ENCODE peak calls at places on chromosomes 7 and 10, in six cellular contexts. E, V, X, C, N and R are unnamed samples.

GRCh38 chr10:124224331-124225028 is 131.1 kb upstream of the CHST15 start:
- DNase-seq in E (no peak), V (no peak), X (no peak), C (no peak), N (no peak), R (no peak)

GRCh38 chr10:91190876-91191580 is 29.4 kb upstream of the PCGF5 start:
- DNase-seq in E (no peak), V (no peak), X (no peak), C (no peak), N (no peak), R (no peak)

GRCh38 chr7:132469264-132469663 is 107.0 kb downstream of the PLXNA4 start:
- DNase-seq in E (no peak), V (no peak), X (no peak), C (no peak), N (no peak), R (no peak)

GRCh38 chr7:142412551-142413193 is 154.8 kb upstream of the PRSS58 start:
- DNase-seq in E (no peak), V (peak; percentile 23), X (no peak), C (no peak), N (peak; percentile 55), R (peak; percentile 59)

GRCh38 chr7:134651991-134652390 is 5.3 kb downstream of the BPGM start:
- DNase-seq in E (no peak), V (no peak), X (no peak), C (no peak), N (no peak), R (no peak)

GRCh38 chr10:126476256-126476655 is 88.0 kb upstream of the ADAM12 start:
- DNase-seq in E (no peak), V (no peak), X (no peak), C (no peak), N (peak; percentile 26), R (no peak)

GRCh38 chr7:38171558-38172403 is 6.3 kb upstream of the STARD3NL start:
- DNase-seq in E (no peak), V (no peak), X (no peak), C (no peak), N (no peak), R (no peak)

GRCh38 chr7:5450549-5451327 is 27.1 kb upstream of the TNRC18 start:
- DNase-seq in E (peak; percentile 42), V (peak; percentile 67), X (peak; percentile 18), C (peak; percentile 76), N (peak; percentile 79), R (peak; percentile 67)

GRCh38 chr7:114085592-114086490 is 167.0 kb upstream of the PPP1R3A start:
- DNase-seq in E (peak; percentile 7), V (peak; percentile 45), X (no peak), C (peak; percentile 78), N (peak; percentile 72), R (no peak)

GRCh38 chr10:93080350-93081046 is 6.8 kb downstream of the CYP26A1 start:
- DNase-seq in E (peak; percentile 37), V (no peak), X (peak; percentile 28), C (peak; percentile 79), N (peak; percentile 72), R (peak; percentile 43)

GRCh38 chr7:24573554-24574338 is 494 bp downstream of the PALS2 start:
- DNase-seq in E (peak; percentile 23), V (peak; percentile 56), X (peak; percentile 7), C (peak; percentile 67), N (peak; percentile 77), R (peak; percentile 70)

GRCh38 chr10:109427421-109427820 is 495.9 kb downstream of the XPNPEP1 start:
- DNase-seq in E (no peak), V (no peak), X (no peak), C (no peak), N (no peak), R (no peak)

GRCh38 chr10:93947055-93947454 is 46.7 kb upstream of the PLCE1 start:
- DNase-seq in E (no peak), V (no peak), X (no peak), C (no peak), N (no peak), R (no peak)

GRCh38 chr7:158887594-158887993 is 31.2 kb downstream of the DYNC2I1 start:
- DNase-seq in E (no peak), V (no peak), X (no peak), C (no peak), N (no peak), R (no peak)

GRCh38 chr10:29908977-29909376 is 150.4 kb downstream of the JCAD start:
- DNase-seq in E (peak; percentile 12), V (no peak), X (no peak), C (no peak), N (no peak), R (no peak)

GRCh38 chr10:13924020-13924725 is 337.4 kb downstream of the PRPF18 start:
- DNase-seq in E (no peak), V (no peak), X (no peak), C (no peak), N (no peak), R (no peak)

GRCh38 chr10:43170491-43170890 is 32.2 kb downstream of the CSGALNACT2 start:
- DNase-seq in E (no peak), V (no peak), X (no peak), C (no peak), N (no peak), R (no peak)

GRCh38 chr10:89515031-89515841 is 20.2 kb downstream of the SLC16A12 start:
- DNase-seq in E (no peak), V (no peak), X (no peak), C (no peak), N (no peak), R (no peak)

GRCh38 chr7:4684826-4685225 is 2.7 kb downstream of the FOXK1 start:
- DNase-seq in E (no peak), V (no peak), X (no peak), C (no peak), N (no peak), R (no peak)

GRCh38 chr10:30773501-30773900 is 143.9 kb upstream of the LYZL2 start:
- DNase-seq in E (no peak), V (no peak), X (no peak), C (no peak), N (no peak), R (no peak)

GRCh38 chr7:45685619-45686240 is 111.6 kb downstream of the ADCY1 start:
- DNase-seq in E (no peak), V (no peak), X (no peak), C (peak; percentile 27), N (peak; percentile 4), R (no peak)

GRCh38 chr10:34549001-34549400 is 266.1 kb downstream of the PARD3 start:
- DNase-seq in E (no peak), V (no peak), X (no peak), C (no peak), N (no peak), R (no peak)

GRCh38 chr10:114181971-114182370 is 2.8 kb downstream of the TDRD1 start:
- DNase-seq in E (no peak), V (no peak), X (no peak), C (no peak), N (no peak), R (no peak)

GRCh38 chr10:119166111-119166500 is 592 bp upstream of the SFXN4 start:
- DNase-seq in E (no peak), V (no peak), X (no peak), C (no peak), N (no peak), R (no peak)

GRCh38 chr7:36406156-36406555 is 16.5 kb downstream of the ANLN start:
- DNase-seq in E (no peak), V (no peak), X (no peak), C (no peak), N (peak; percentile 22), R (no peak)

GRCh38 chr10:119665901-119666708 is 14.9 kb downstream of the BAG3 start:
- DNase-seq in E (no peak), V (no peak), X (no peak), C (no peak), N (no peak), R (no peak)

GRCh38 chr7:20053334-20054104 is 163.7 kb downstream of the MACC1 start:
- DNase-seq in E (no peak), V (no peak), X (no peak), C (no peak), N (no peak), R (no peak)

GRCh38 chr7:7693881-7694280 is 24.5 kb downstream of the RPA3 start:
- DNase-seq in E (no peak), V (no peak), X (no peak), C (no peak), N (no peak), R (no peak)

GRCh38 chr7:106480161-106480579 is 180.8 kb downstream of the CCDC71L start:
- DNase-seq in E (no peak), V (no peak), X (no peak), C (no peak), N (no peak), R (no peak)

GRCh38 chr7:113015038-113015645 is 71.5 kb downstream of the GPR85 start:
- DNase-seq in E (no peak), V (no peak), X (no peak), C (no peak), N (no peak), R (peak; percentile 6)

GRCh38 chr7:157607218-157607617 is 270.4 kb downstream of the DNAJB6 start:
- DNase-seq in E (no peak), V (no peak), X (no peak), C (no peak), N (no peak), R (no peak)